ENCODE peak calls at places on chromosomes 16 and 17, in eight cellular contexts. C is skeletal muscle cell, A is SJSA1, I is GM12865, Y is epithelial cell of esophagus, O is neural progenitor cell, T is Karpas-422, B is foreskin fibroblast. R is an unnamed sample.

GRCh38 chr16:52561910-52562741 is 15.2 kb upstream of the TOX3 start:
- DNase-seq in Y (no peak), A (no peak), T (no peak), O (no peak), B (no peak), C (no peak), I (no peak), R (no peak)

GRCh38 chr17:42276609-42277341 is 584 bp upstream of the STAT5B start:
- DNase-seq in C (peak; percentile 51), O (peak; percentile 58), B (peak; percentile 76), T (peak; percentile 68), I (no peak), A (peak; percentile 82), Y (peak; percentile 54), R (peak; percentile 67)

GRCh38 chr16:76371441-76371840 is 94.2 kb downstream of the CNTNAP4 start:
- DNase-seq in I (no peak), O (no peak), Y (no peak), T (no peak), A (no peak), B (no peak), C (no peak), R (no peak)

GRCh38 chr16:19114359-19115147 is 789 bp downstream of the ITPRIPL2 start:
- DNase-seq in T (no peak), O (peak; percentile 44), I (peak; percentile 77), A (peak; percentile 69), B (peak; percentile 59), Y (peak; percentile 44), C (no peak), R (peak; percentile 63)

GRCh38 chr16:53962041-53962440 is 258.1 kb downstream of the FTO start:
- DNase-seq in A (no peak), I (no peak), C (no peak), Y (no peak), B (no peak), T (no peak), O (no peak), R (no peak)

GRCh38 chr16:1177053-1177452 is 24.1 kb downstream of the CACNA1H start:
- DNase-seq in A (no peak), I (no peak), T (no peak), Y (no peak), C (no peak), O (no peak), B (no peak), R (no peak)

GRCh38 chr16:10428433-10429168 is 42.7 kb downstream of the ATF7IP2 start:
- DNase-seq in A (no peak), T (no peak), C (no peak), I (no peak), O (no peak), B (no peak), Y (peak; percentile 75), R (peak; percentile 62)

GRCh38 chr16:25135239-25135878 is 23.8 kb downstream of the LCMT1 start:
- DNase-seq in Y (peak; percentile 68), I (no peak), B (peak; percentile 55), C (peak; percentile 12), T (no peak), O (no peak), A (no peak), R (no peak)

GRCh38 chr16:51538707-51539604 is 387.9 kb upstream of the SALL1 start:
- DNase-seq in C (peak; percentile 94), I (no peak), Y (peak; percentile 91), A (peak; percentile 88), T (no peak), B (peak; percentile 94), O (peak; percentile 36), R (no peak)

GRCh38 chr16:69463876-69464275 is 39.5 kb downstream of the CYB5B start:
- DNase-seq in O (peak; percentile 31), Y (no peak), C (no peak), A (no peak), T (no peak), I (no peak), B (no peak), R (no peak)

GRCh38 chr17:44233582-44233981 is 14.1 kb upstream of the UBTF start:
- DNase-seq in Y (no peak), O (no peak), B (no peak), A (no peak), C (no peak), T (no peak), I (no peak), R (no peak)

GRCh38 chr16:83040174-83040573 is 413.4 kb downstream of the CDH13 start:
- DNase-seq in O (no peak), T (no peak), Y (peak; percentile 68), B (no peak), A (no peak), C (no peak), I (peak; percentile 1), R (no peak)

GRCh38 chr17:79065105-79065670 is 9.4 kb upstream of the ENGASE start:
- DNase-seq in A (no peak), B (no peak), Y (peak; percentile 43), T (peak; percentile 77), I (peak; percentile 42), O (peak; percentile 64), C (no peak), R (no peak)

GRCh38 chr16:138049-138417 is 440 bp downstream of the NPRL3 start:
- DNase-seq in I (peak; percentile 45), T (peak; percentile 70), A (no peak), O (peak; percentile 81), B (no peak), C (no peak), Y (no peak), R (no peak)

GRCh38 chr16:19710191-19710908 is 7.7 kb downstream of the KNOP1 start:
- DNase-seq in T (no peak), O (peak; percentile 75), C (no peak), I (no peak), Y (no peak), A (no peak), B (no peak), R (no peak)

GRCh38 chr17:18070861-18071340 is 16.8 kb upstream of the DRG2 start:
- DNase-seq in Y (peak; percentile 11), B (peak; percentile 38), C (no peak), O (peak; percentile 49), I (peak; percentile 11), A (no peak), T (no peak), R (no peak)

GRCh38 chr17:47225436-47225858 is 16.3 kb downstream of the MYL4 start:
- DNase-seq in A (peak; percentile 83), B (peak; percentile 95), O (no peak), Y (peak; percentile 86), I (no peak), C (peak; percentile 87), T (no peak), R (peak; percentile 72)

GRCh38 chr17:80981062-80981902 is 10.4 kb upstream of the CHMP6 start:
- DNase-seq in O (peak; percentile 83), C (no peak), T (peak; percentile 64), B (no peak), Y (no peak), I (peak; percentile 31), A (no peak), R (no peak)
- H3K4me3 ChIP-seq in O (peak overlapping the region; percentile 52), C (peak overlapping the region; percentile 25), T (no peak overlapping the region), B (peak overlapping the region; percentile 24), Y (no peak overlapping the region), I (no peak overlapping the region), A (peak overlapping the region; percentile 14), R (no peak overlapping the region)

DNA sequence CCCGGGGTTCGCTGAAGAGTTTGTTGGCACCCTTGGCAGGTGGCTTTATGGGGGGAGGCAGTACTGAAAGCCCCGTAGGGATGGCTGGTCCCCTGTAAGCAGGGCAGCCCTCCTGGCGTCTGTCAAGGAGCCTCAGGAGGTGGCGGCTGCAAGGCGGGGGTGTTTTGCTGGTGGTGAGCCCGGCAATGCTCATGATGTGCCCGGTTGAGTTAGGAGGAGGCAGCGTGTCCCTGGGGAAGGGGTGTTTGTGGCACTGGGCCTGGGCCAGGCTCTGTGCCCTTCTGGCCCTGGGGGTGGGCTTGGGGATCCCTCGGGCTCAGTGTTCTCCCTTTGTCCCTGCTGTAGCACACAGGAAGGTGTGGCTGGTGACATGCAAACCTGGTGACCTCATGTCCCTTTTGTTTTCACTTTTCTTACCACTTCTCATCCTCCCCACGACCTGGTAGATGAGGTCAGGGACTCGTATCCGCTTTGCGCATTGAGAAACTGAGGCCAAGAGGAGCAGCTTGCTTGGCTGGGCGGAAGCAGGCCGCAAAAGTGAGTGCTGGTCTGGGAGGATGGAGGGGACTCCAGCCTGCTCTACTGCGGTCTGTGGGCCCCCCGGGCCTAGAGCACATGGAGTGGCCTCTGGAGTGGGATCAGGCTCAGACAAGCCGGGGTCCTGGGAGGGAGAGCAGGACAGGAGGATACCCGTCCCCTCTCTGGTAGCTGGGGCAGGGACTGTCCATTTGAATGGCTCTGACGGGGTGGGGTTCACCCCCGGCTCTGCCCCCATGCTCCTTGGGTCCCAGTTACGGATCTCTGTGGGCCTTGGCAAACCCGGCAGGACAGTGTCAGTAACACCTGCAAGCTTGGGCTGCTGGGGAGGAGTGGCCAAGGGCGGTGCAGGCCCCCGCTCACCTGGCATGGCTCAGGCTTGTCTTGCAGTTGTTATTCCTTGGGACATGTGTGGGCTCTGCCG is 2.2 kb downstream of the SNN start:
- DNase-seq in I (peak; percentile 83), C (no peak), O (no peak), T (no peak), B (no peak), A (no peak), Y (peak; percentile 30), R (no peak)
- H3K4me3 ChIP-seq in I (peak overlapping the region; percentile 73), C (no peak overlapping the region), O (peak overlapping the region; percentile 98), T (peak overlapping the region; percentile 79), B (no peak overlapping the region), A (no peak overlapping the region), Y (peak overlapping the region; percentile 2), R (no peak overlapping the region)

DNA sequence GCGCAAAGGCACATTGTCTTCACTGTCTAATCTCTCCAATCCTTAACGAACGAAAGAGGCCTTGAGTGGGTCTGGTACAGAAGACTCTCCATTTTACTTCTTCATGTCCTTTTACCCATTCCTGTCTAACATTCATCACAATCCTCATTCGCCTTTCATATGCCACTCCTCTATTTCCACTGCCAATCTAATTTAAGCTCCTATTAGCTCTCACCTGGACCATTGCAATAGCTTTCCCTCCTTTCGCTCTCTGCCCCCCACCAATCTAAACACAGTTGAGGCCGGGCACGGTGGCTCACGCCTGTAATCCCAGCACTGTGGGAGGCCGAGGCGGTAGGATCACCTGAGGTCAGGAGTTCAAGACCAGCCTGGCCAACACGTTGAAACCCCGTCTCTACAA is 6.3 kb upstream of the SLFN14 start:
- DNase-seq in Y (no peak), O (no peak), C (no peak), I (no peak), A (no peak), B (no peak), T (no peak), R (no peak)
- H3K4me3 ChIP-seq in Y (no peak overlapping the region), O (peak overlapping the region; percentile 94), C (peak overlapping the region; percentile 83), I (no peak overlapping the region), A (peak overlapping the region; percentile 52), B (peak overlapping the region; percentile 92), T (peak overlapping the region; percentile 98), R (no peak overlapping the region)

DNA sequence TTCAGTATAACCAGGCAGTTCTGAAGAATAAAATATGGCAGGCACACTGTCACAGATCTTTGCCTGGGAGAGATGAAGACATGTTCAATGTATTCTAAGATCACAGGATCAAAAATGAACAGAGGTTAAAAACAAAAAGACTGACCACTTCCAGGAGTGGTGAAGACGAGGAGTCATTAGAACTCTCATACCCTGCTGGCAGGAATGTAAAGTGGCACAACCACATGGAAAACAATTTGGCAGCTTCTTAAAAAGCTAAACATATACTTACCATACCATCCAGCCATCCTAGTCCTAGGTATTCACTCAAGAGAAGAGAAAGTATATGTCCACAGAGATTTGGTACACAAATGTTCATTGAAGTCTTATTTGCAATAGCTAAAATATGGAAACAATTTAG is 406.3 kb downstream of the NPIPA8 start:
- DNase-seq in A (no peak), I (no peak), C (no peak), O (no peak), T (no peak), B (no peak), Y (no peak), R (no peak)
- H3K4me3 ChIP-seq in A (no peak overlapping the region), I (no peak overlapping the region), C (no peak overlapping the region), O (no peak overlapping the region), T (no peak overlapping the region), B (no peak overlapping the region), Y (no peak overlapping the region), R (no peak overlapping the region)